ENCODE peak calls at places on chromosomes 12 and 14, in four cellular contexts. One of them, this sample, is unnamed.

GRCh38 chr14:69535230-69535848 is 39.3 kb downstream of the CCDC177 start:
- DNase-seq in tibial nerve: peak; percentile 16
- DNase-seq in Panc1: no peak
- DNase-seq in small intestine: peak; percentile 51
- DNase-seq in this sample: no peak

GRCh38 chr14:24269910-24270536 is 1.4 kb downstream of the RABGGTA start:
- DNase-seq in tibial nerve: no peak
- DNase-seq in Panc1: no peak
- DNase-seq in small intestine: no peak
- DNase-seq in this sample: no peak

GRCh38 chr14:100832311-100832960 is 6.5 kb downstream of the MEG3 start:
- DNase-seq in tibial nerve: no peak
- DNase-seq in Panc1: no peak
- DNase-seq in small intestine: no peak
- DNase-seq in this sample: no peak

GRCh38 chr12:89884917-89885316 is 176.3 kb upstream of the ATP2B1 start:
- DNase-seq in tibial nerve: no peak
- DNase-seq in Panc1: no peak
- DNase-seq in small intestine: no peak
- DNase-seq in this sample: no peak

GRCh38 chr12:111664961-111665865 is 20.5 kb downstream of the BRAP start:
- DNase-seq in Panc1: no peak
- DNase-seq in tibial nerve: no peak
- DNase-seq in small intestine: no peak
- DNase-seq in this sample: no peak

GRCh38 chr14:91953170-91953985 is 5.9 kb upstream of the FBLN5 start:
- DNase-seq in tibial nerve: no peak
- DNase-seq in Panc1: no peak
- DNase-seq in small intestine: no peak
- DNase-seq in this sample: no peak

GRCh38 chr12:9851927-9852326 is 17.2 kb downstream of the CLEC2B start:
- DNase-seq in Panc1: no peak
- DNase-seq in tibial nerve: no peak
- DNase-seq in small intestine: no peak
- DNase-seq in this sample: no peak

GRCh38 chr14:104799657-104800599 is 973 bp upstream of the ZBTB42 start:
- DNase-seq in Panc1: no peak
- DNase-seq in small intestine: peak; percentile 82
- DNase-seq in tibial nerve: peak; percentile 69
- DNase-seq in this sample: peak; percentile 78

GRCh38 chr12:64610660-64611429 is 550 bp downstream of the RASSF3 start:
- DNase-seq in tibial nerve: peak; percentile 11
- DNase-seq in small intestine: peak; percentile 71
- DNase-seq in Panc1: no peak
- DNase-seq in this sample: peak; percentile 65

GRCh38 chr14:93267149-93267711 is 60.2 kb downstream of the UBR7 start:
- DNase-seq in small intestine: no peak
- DNase-seq in tibial nerve: no peak
- DNase-seq in Panc1: no peak
- DNase-seq in this sample: no peak

GRCh38 chr12:57090924-57091632 is 2.2 kb downstream of the NAB2 start:
- DNase-seq in small intestine: no peak
- DNase-seq in Panc1: no peak
- DNase-seq in tibial nerve: no peak
- DNase-seq in this sample: no peak

GRCh38 chr12:109735051-109735521 is 21.5 kb downstream of the FAM222A start:
- DNase-seq in small intestine: no peak
- DNase-seq in Panc1: no peak
- DNase-seq in tibial nerve: no peak
- DNase-seq in this sample: no peak

GRCh38 chr12:21751517-21751916 is 23.0 kb downstream of the KCNJ8 start:
- DNase-seq in Panc1: no peak
- DNase-seq in tibial nerve: no peak
- DNase-seq in small intestine: peak; percentile 40
- DNase-seq in this sample: no peak

GRCh38 chr12:88575361-88575959 is 4.8 kb downstream of the KITLG start:
- DNase-seq in tibial nerve: no peak
- DNase-seq in Panc1: no peak
- DNase-seq in small intestine: no peak
- DNase-seq in this sample: no peak

GRCh38 chr12:17992002-17992656 is 97.9 kb downstream of the RERGL start:
- DNase-seq in small intestine: peak; percentile 7
- DNase-seq in tibial nerve: peak; percentile 46
- DNase-seq in Panc1: peak; percentile 28
- DNase-seq in this sample: no peak

GRCh38 chr12:122265433-122265832 is 861 bp downstream of the VPS33A start:
- DNase-seq in Panc1: no peak
- DNase-seq in small intestine: no peak
- DNase-seq in tibial nerve: no peak
- DNase-seq in this sample: no peak

GRCh38 chr12:57124259-57124877 is 3.9 kb upstream of the LRP1 start:
- DNase-seq in small intestine: peak; percentile 83
- DNase-seq in tibial nerve: peak; percentile 93
- DNase-seq in Panc1: peak; percentile 53
- DNase-seq in this sample: peak; percentile 70

GRCh38 chr12:88816201-88816600 is 235.9 kb upstream of the KITLG start:
- DNase-seq in tibial nerve: no peak
- DNase-seq in small intestine: no peak
- DNase-seq in Panc1: no peak
- DNase-seq in this sample: no peak

GRCh38 chr14:50846171-50846880 is 15.4 kb upstream of the NIN start:
- DNase-seq in small intestine: no peak
- DNase-seq in tibial nerve: no peak
- DNase-seq in Panc1: no peak
- DNase-seq in this sample: no peak

GRCh38 chr12:127174881-127175280 is 1092.1 kb upstream of the TMEM132C start:
- DNase-seq in small intestine: no peak
- DNase-seq in tibial nerve: no peak
- DNase-seq in Panc1: no peak
- DNase-seq in this sample: no peak

GRCh38 chr14:95515523-95516517 is 630 bp downstream of the SYNE3 start:
- DNase-seq in Panc1: no peak
- DNase-seq in small intestine: peak; percentile 48
- DNase-seq in tibial nerve: no peak
- DNase-seq in this sample: peak; percentile 81

GRCh38 chr14:100536721-100537700 is 50.2 kb downstream of the BEGAIN start:
- DNase-seq in tibial nerve: no peak
- DNase-seq in Panc1: no peak
- DNase-seq in small intestine: no peak
- DNase-seq in this sample: no peak

GRCh38 chr14:101254805-101255764 is 306.2 kb upstream of the DIO3 start:
- DNase-seq in small intestine: no peak
- DNase-seq in tibial nerve: no peak
- DNase-seq in Panc1: no peak
- DNase-seq in this sample: no peak

GRCh38 chr12:54259194-54260011 is 20.5 kb downstream of the CBX5 start:
- DNase-seq in tibial nerve: peak; percentile 68
- DNase-seq in small intestine: peak; percentile 22
- DNase-seq in Panc1: no peak
- DNase-seq in this sample: peak; percentile 65

GRCh38 chr12:2256915-2257314 is 204.1 kb downstream of the CACNA1C start:
- DNase-seq in Panc1: no peak
- DNase-seq in tibial nerve: no peak
- DNase-seq in small intestine: no peak
- DNase-seq in this sample: no peak

GRCh38 chr12:77521458-77522115 is 309.1 kb upstream of the NAV3 start:
- DNase-seq in Panc1: no peak
- DNase-seq in tibial nerve: no peak
- DNase-seq in small intestine: no peak
- DNase-seq in this sample: no peak

GRCh38 chr12:24551368-24551767 is 397.5 kb downstream of the BCAT1 start:
- DNase-seq in small intestine: no peak
- DNase-seq in tibial nerve: no peak
- DNase-seq in Panc1: no peak
- DNase-seq in this sample: no peak

GRCh38 chr14:48598458-48598857 is 923.1 kb upstream of the MDGA2 start:
- DNase-seq in small intestine: no peak
- DNase-seq in Panc1: no peak
- DNase-seq in tibial nerve: no peak
- DNase-seq in this sample: no peak

GRCh38 chr12:111404362-111405148 is 1.2 kb upstream of the SH2B3 start:
- DNase-seq in small intestine: peak; percentile 19
- DNase-seq in tibial nerve: no peak
- DNase-seq in Panc1: no peak
- DNase-seq in this sample: peak; percentile 66

GRCh38 chr14:103361868-103362267 is 23.3 kb upstream of the MARK3 start:
- DNase-seq in Panc1: no peak
- DNase-seq in tibial nerve: no peak
- DNase-seq in small intestine: no peak
- DNase-seq in this sample: no peak

GRCh38 chr12:65948320-65949008 is 124.2 kb downstream of the HMGA2 start:
- DNase-seq in small intestine: no peak
- DNase-seq in Panc1: peak; percentile 97
- DNase-seq in tibial nerve: peak; percentile 62
- DNase-seq in this sample: no peak

GRCh38 chr14:102659797-102660196 is 67.3 kb downstream of the RCOR1 start:
- DNase-seq in tibial nerve: no peak
- DNase-seq in small intestine: no peak
- DNase-seq in Panc1: no peak
- DNase-seq in this sample: no peak

GRCh38 chr14:78450945-78451344 is 280.8 kb downstream of the NRXN3 start:
- DNase-seq in Panc1: no peak
- DNase-seq in tibial nerve: no peak
- DNase-seq in small intestine: no peak
- DNase-seq in this sample: no peak

GRCh38 chr12:124715121-124715990 is 147.9 kb upstream of the NCOR2 start:
- DNase-seq in Panc1: no peak
- DNase-seq in tibial nerve: no peak
- DNase-seq in small intestine: no peak
- DNase-seq in this sample: no peak

GRCh38 chr12:29943683-29944082 is 159.9 kb upstream of the TMTC1 start:
- DNase-seq in small intestine: no peak
- DNase-seq in Panc1: no peak
- DNase-seq in tibial nerve: no peak
- DNase-seq in this sample: no peak

GRCh38 chr14:71056168-71056567 is 148.9 kb downstream of the PCNX1 start:
- DNase-seq in small intestine: no peak
- DNase-seq in tibial nerve: no peak
- DNase-seq in Panc1: no peak
- DNase-seq in this sample: no peak

GRCh38 chr14:92880851-92881250 is 42.1 kb upstream of the CHGA start:
- DNase-seq in tibial nerve: no peak
- DNase-seq in small intestine: peak; percentile 21
- DNase-seq in Panc1: no peak
- DNase-seq in this sample: no peak

GRCh38 chr14:32015166-32015565 is 61.9 kb upstream of the ARHGAP5 start:
- DNase-seq in small intestine: no peak
- DNase-seq in tibial nerve: no peak
- DNase-seq in Panc1: no peak
- DNase-seq in this sample: no peak

GRCh38 chr12:48198985-48199384 is 4.1 kb downstream of the OR10AD1 start:
- DNase-seq in small intestine: no peak
- DNase-seq in tibial nerve: no peak
- DNase-seq in Panc1: no peak
- DNase-seq in this sample: no peak
- H3K4me1 ChIP-seq in small intestine: peaks cover 8% of the 10 kb centered on the region
- H3K4me1 ChIP-seq in tibial nerve: peaks cover 38% of the 10 kb centered on the region
- H3K4me1 ChIP-seq in Panc1: peaks cover 19% of the 10 kb centered on the region
- H3K4me1 ChIP-seq in this sample: peaks cover 34% of the 10 kb centered on the region

DNA sequence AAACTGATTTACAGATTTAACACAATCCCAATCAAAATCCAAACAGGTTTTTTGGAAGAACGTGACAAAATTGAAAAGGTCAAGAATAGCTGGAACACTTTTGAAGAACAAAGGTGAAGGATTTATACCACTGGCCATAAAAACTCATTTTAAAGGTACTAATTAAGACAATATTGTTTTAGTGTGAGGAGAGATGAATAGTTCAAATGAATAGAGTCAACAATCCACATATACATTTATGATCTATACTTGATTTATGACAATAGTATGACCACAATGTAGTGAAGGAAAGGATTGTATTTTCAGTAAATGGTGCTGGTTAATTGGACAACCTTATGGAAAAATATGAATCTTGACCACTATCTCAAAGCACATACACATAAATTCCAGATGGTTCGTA is 29.3 kb downstream of the CCDC175 start:
- DNase-seq in small intestine: no peak
- DNase-seq in tibial nerve: no peak
- DNase-seq in Panc1: no peak
- DNase-seq in this sample: no peak
- H3K4me3 ChIP-seq in small intestine: no peak overlapping the region
- H3K4me3 ChIP-seq in tibial nerve: no peak overlapping the region
- H3K4me3 ChIP-seq in Panc1: no peak overlapping the region
- H3K4me3 ChIP-seq in this sample: no peak overlapping the region

GRCh38 chr14:68499451-68499850 is 293.4 kb downstream of the ZFP36L1 start:
- DNase-seq in tibial nerve: no peak
- DNase-seq in small intestine: no peak
- DNase-seq in Panc1: no peak
- DNase-seq in this sample: no peak
- H3K4me1 ChIP-seq in tibial nerve: peaks cover 18% of the 10 kb centered on the region
- H3K4me1 ChIP-seq in small intestine: no peaks in the 10 kb centered on the region
- H3K4me1 ChIP-seq in Panc1: no peaks in the 10 kb centered on the region
- H3K4me1 ChIP-seq in this sample: peaks cover 56% of the 10 kb centered on the region

DNA sequence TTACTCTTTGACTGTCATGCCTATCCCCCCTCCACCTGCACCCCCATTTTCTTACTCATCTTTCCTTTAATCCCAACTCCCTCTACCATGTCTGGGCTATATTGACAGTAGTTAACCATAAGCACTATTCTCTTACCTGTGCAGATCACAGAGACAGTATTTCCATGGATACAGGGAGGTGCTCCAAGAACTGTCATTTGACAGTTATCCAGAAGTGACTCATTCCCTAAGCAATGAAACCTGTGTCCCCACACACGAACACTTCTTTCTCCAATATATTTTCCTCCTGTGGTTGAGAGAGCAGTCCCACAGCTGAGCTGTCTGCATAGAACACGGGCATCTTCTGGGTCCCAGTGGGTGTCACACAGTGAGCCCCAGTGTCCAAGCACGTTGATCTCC is 68.8 kb downstream of the CD163L1 start:
- DNase-seq in small intestine: no peak
- DNase-seq in tibial nerve: no peak
- DNase-seq in Panc1: no peak
- DNase-seq in this sample: no peak
- H3K4me3 ChIP-seq in small intestine: no peak overlapping the region
- H3K4me3 ChIP-seq in tibial nerve: no peak overlapping the region
- H3K4me3 ChIP-seq in Panc1: no peak overlapping the region
- H3K4me3 ChIP-seq in this sample: no peak overlapping the region

GRCh38 chr12:19198272-19198671 is 68.7 kb downstream of the PLEKHA5 start:
- DNase-seq in small intestine: no peak
- DNase-seq in tibial nerve: no peak
- DNase-seq in Panc1: no peak
- DNase-seq in this sample: no peak
- H3K4me1 ChIP-seq in small intestine: no peaks in the 10 kb centered on the region
- H3K4me1 ChIP-seq in tibial nerve: no peaks in the 10 kb centered on the region
- H3K4me1 ChIP-seq in Panc1: no peaks in the 10 kb centered on the region
- H3K4me1 ChIP-seq in this sample: no peaks in the 10 kb centered on the region

This sample was measured in CD8-positive, alpha-beta memory T cell.